ENCODE peak calls at places on chromosome 4, in five cellular contexts. D, N, I, B and P are unnamed samples. For H3K27me3 and H3K9me3, the result is how much of the 10 kb centered on the place peaks cover.

GRCh38 chr4:45971108-45971507 is 152.7 kb downstream of the GABRG1 start:
- DNase-seq in D (no peak), I (no peak), N (no peak), B (no peak), P (no peak)

GRCh38 chr4:142353149-142353738 is 492.9 kb downstream of the INPP4B start:
- DNase-seq in B (no peak), I (no peak), N (peak), D (no peak), P (peak)

GRCh38 chr4:100462206-100462605 is 55.6 kb downstream of the EMCN start:
- DNase-seq in D (no peak), I (no peak), B (no peak), N (no peak), P (no peak)

GRCh38 chr4:55446578-55446922 is 50.8 kb downstream of the TMEM165 start:
- DNase-seq in D (no peak), I (no peak), B (no peak), N (no peak), P (no peak)

GRCh38 chr4:31007858-31008257 is 287.7 kb downstream of the PCDH7 start:
- DNase-seq in D (no peak), B (no peak), I (no peak), N (no peak), P (peak)

GRCh38 chr4:111748157-111748556 is 397.1 kb upstream of the FAM241A start:
- DNase-seq in I (no peak), D (no peak), B (no peak), N (no peak), P (no peak)

GRCh38 chr4:26782168-26782829 is 78.3 kb upstream of the STIM2 start:
- DNase-seq in N (no peak), D (no peak), I (no peak), B (no peak), P (no peak)

GRCh38 chr4:184168406-184169019 is 49.2 kb downstream of the ENPP6 start:
- DNase-seq in D (peak), I (peak), B (peak), N (peak), P (peak)

GRCh38 chr4:72446353-72447055 is 122.5 kb downstream of the ADAMTS3 start:
- DNase-seq in N (no peak), B (no peak), D (no peak), I (no peak), P (no peak)

GRCh38 chr4:77347341-77347740 is 190.3 kb downstream of the CCNG2 start:
- DNase-seq in B (no peak), N (peak), I (peak), D (no peak), P (no peak)

GRCh38 chr4:151692821-151693504 is 67.8 kb downstream of the GATB start:
- DNase-seq in D (no peak), I (no peak), N (no peak), B (no peak), P (no peak)

GRCh38 chr4:104099141-104099540 is 379.4 kb upstream of the TACR3 start:
- DNase-seq in N (no peak), I (no peak), D (no peak), B (no peak), P (no peak)

GRCh38 chr4:156635046-156635445 is 336.6 kb downstream of the PDGFC start:
- DNase-seq in D (no peak), B (no peak), I (no peak), N (no peak), P (no peak)

GRCh38 chr4:42713371-42713770 is 56.5 kb upstream of the ATP8A1 start:
- DNase-seq in I (no peak), N (no peak), D (no peak), B (no peak), P (peak)

GRCh38 chr4:6263541-6264540 is 5.8 kb upstream of the WFS1 start:
- DNase-seq in B (peak), I (peak), D (no peak), N (peak), P (peak)

GRCh38 chr4:75637176-75637575 is 6.8 kb upstream of the CDKL2 start:
- DNase-seq in B (no peak), D (no peak), I (no peak), N (no peak), P (no peak)

GRCh38 chr4:132818091-132818490 is 331.0 kb upstream of the PCDH10 start:
- DNase-seq in N (peak), D (no peak), B (no peak), I (no peak), P (peak)

GRCh38 chr4:30714408-30715031 is 5.6 kb upstream of the PCDH7 start:
- DNase-seq in D (no peak), I (peak), N (peak), B (no peak), P (peak)

GRCh38 chr4:168540865-168541607 is 44.2 kb downstream of the PALLD start:
- DNase-seq in B (no peak), D (no peak), N (no peak), I (no peak), P (no peak)

DNA sequence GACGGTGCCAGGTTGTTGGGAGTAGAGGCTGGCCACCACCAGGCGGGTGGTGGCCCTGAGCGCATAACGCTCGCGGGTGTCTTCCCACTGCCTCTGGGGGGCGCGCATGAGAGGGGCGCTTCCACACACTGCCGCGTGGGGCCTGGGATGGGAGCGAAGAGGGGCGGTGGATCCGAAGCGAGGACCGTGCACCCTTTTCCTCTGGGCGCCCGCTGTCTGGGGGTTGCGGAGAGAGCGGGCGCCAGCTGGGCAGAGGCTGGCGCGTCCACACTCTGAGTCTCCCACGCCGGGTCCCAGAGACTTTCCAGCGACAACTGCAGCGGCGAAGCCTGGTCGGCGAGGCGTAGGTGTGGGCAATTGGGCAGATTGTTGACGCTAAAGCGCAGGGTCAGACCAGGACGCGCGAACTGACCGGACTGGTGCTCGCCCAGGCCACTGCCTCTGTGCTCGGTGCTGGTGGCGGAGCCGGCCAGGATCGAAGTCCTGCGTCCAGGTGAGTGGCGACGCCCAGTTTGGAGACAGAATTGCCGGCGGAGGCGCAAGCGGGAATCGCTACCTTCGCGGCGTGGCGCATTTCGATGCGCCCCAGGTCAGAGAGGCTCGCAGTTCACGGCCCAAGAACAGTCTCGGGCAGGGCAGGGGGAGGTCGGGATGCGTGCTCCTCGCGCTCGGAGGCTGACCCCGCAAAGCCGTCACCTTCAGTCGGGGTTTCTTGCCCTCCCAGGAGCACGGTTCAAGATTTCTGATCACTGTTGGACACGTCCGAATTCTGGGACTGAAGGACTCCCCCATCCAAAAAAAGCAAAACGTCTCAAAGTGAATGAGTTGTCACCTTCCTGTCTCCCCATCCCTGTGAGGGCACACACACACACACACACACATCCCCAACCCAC is 2.6 kb upstream of the HMX1 start:
- DNase-seq in N (no peak), D (no peak), B (no peak), I (no peak), P (no peak)
- H3K27me3 ChIP-seq in N (half or more), D (half or more), B (under half), I (under half), P (under half)

DNA sequence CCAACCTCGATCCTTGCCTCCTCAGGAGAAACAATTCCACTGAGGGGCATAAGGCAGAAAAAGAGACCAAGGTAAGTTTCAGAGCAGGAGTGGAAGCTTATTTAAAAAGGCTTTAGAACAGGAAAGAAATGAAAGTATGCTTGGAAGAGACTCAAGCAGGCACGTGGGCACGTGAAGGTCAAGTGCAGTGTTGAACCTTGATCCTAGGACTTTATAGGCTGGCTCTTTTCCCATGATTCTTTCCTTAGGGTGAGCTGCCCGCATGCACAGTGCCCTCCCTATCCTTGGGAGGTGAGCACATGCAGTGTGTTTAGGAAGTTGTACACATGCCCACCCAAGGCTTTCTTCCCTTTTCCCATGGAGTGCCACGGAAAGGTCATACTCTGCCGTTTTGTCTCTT is 4.0 kb upstream of the PI4K2B start:
- DNase-seq in B (no peak), N (no peak), I (no peak), D (no peak), P (no peak)
- H3K9me3 ChIP-seq in B (under half), N (under half), I (under half), D (under half), P (under half)

GRCh38 chr4:20041838-20042237 is 209.9 kb upstream of the SLIT2 start:
- DNase-seq in D (no peak), B (no peak), N (no peak), I (no peak), P (no peak)

GRCh38 chr4:20042769-20043168 is 208.9 kb upstream of the SLIT2 start:
- DNase-seq in B (no peak), N (no peak), D (no peak), I (no peak), P (no peak)

DNA sequence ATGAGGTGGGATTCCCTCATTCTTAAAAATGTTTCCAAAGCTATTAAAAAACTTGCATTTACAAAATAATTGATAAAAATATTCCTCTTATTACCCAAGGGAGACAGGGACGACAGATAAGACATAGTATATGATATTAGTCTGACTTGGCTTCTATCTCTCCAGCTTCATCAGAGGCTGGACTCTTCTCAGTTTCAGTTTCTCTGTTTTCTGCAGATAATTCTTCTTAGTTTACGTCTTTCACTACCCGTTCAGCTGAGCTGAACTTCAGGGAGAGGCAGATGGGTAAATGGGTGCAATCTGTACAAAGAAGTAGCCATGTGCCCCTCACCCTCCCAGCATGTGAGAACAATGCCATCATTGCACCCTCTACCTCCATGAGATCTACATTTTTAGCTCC is 214.0 kb upstream of the SLIT2 start:
- DNase-seq in B (no peak), I (no peak), D (no peak), N (no peak), P (no peak)
- H3K4me3 ChIP-seq in B (no peak), I (no peak), D (no peak), N (no peak), P (no peak)

GRCh38 chr4:139628184-139629012 is 37.2 kb upstream of the MGST2 start:
- DNase-seq in D (peak), B (no peak), I (no peak), N (no peak), P (no peak)
- H3K27me3 ChIP-seq in D (under half), B (under half), I (under half), N (under half), P (under half)